ENCODE peak calls at places on chromosomes 6 and 20, in five cellular contexts. One of them, this sample, is unnamed. For H3K36me3, the result is how much of the 10 kb centered on the place peaks cover.

GRCh38 chr6:168035661-168036616 is 38.5 kb downstream of the KIF25 start:
- DNase-seq in heart left ventricle: peak
- DNase-seq in PC-3: peak
- DNase-seq in CD4-positive, alpha-beta memory T cell: no peak
- DNase-seq in brain microvascular endothelial cell: peak
- DNase-seq in this sample: no peak

GRCh38 chr6:158488065-158488464 is 71.8 kb upstream of the TMEM181 start:
- DNase-seq in brain microvascular endothelial cell: peak
- DNase-seq in heart left ventricle: no peak
- DNase-seq in PC-3: peak
- DNase-seq in CD4-positive, alpha-beta memory T cell: no peak
- DNase-seq in this sample: no peak

GRCh38 chr6:6453186-6453585 is 132.7 kb upstream of the F13A1 start:
- DNase-seq in brain microvascular endothelial cell: no peak
- DNase-seq in heart left ventricle: no peak
- DNase-seq in PC-3: no peak
- DNase-seq in CD4-positive, alpha-beta memory T cell: no peak
- DNase-seq in this sample: no peak

GRCh38 chr6:109304284-109305015 is 77.8 kb downstream of the CD164 start:
- DNase-seq in CD4-positive, alpha-beta memory T cell: no peak
- DNase-seq in heart left ventricle: no peak
- DNase-seq in brain microvascular endothelial cell: no peak
- DNase-seq in PC-3: no peak
- DNase-seq in this sample: no peak

GRCh38 chr20:41064377-41064776 is 35.8 kb downstream of the TOP1 start:
- DNase-seq in PC-3: no peak
- DNase-seq in brain microvascular endothelial cell: no peak
- DNase-seq in heart left ventricle: no peak
- DNase-seq in CD4-positive, alpha-beta memory T cell: no peak
- DNase-seq in this sample: no peak

GRCh38 chr20:884983-885952 is 30.9 kb downstream of the ANGPT4 start:
- DNase-seq in brain microvascular endothelial cell: peak
- DNase-seq in PC-3: peak
- DNase-seq in CD4-positive, alpha-beta memory T cell: no peak
- DNase-seq in heart left ventricle: peak
- DNase-seq in this sample: no peak

GRCh38 chr20:42218566-42218965 is 600.4 kb upstream of the CHD6 start:
- DNase-seq in heart left ventricle: no peak
- DNase-seq in CD4-positive, alpha-beta memory T cell: no peak
- DNase-seq in PC-3: no peak
- DNase-seq in brain microvascular endothelial cell: no peak
- DNase-seq in this sample: no peak

GRCh38 chr20:2299301-2299700 is 3.5 kb downstream of the TGM3 start:
- DNase-seq in heart left ventricle: peak
- DNase-seq in brain microvascular endothelial cell: no peak
- DNase-seq in CD4-positive, alpha-beta memory T cell: no peak
- DNase-seq in PC-3: no peak
- DNase-seq in this sample: no peak

GRCh38 chr20:36344517-36345132 is 38.5 kb downstream of the DLGAP4 start:
- DNase-seq in CD4-positive, alpha-beta memory T cell: peak
- DNase-seq in PC-3: peak
- DNase-seq in heart left ventricle: peak
- DNase-seq in brain microvascular endothelial cell: peak
- DNase-seq in this sample: peak

GRCh38 chr20:41352106-41352505 is 11.5 kb downstream of the LPIN3 start:
- DNase-seq in heart left ventricle: no peak
- DNase-seq in PC-3: no peak
- DNase-seq in CD4-positive, alpha-beta memory T cell: no peak
- DNase-seq in brain microvascular endothelial cell: no peak
- DNase-seq in this sample: no peak

GRCh38 chr20:63483834-63484233 is 11.4 kb upstream of the KCNQ2 start:
- DNase-seq in PC-3: no peak
- DNase-seq in brain microvascular endothelial cell: no peak
- DNase-seq in heart left ventricle: no peak
- DNase-seq in CD4-positive, alpha-beta memory T cell: no peak
- DNase-seq in this sample: peak

GRCh38 chr20:50575869-50576720 is 65.9 kb downstream of the PTPN1 start:
- DNase-seq in PC-3: peak
- DNase-seq in brain microvascular endothelial cell: peak
- DNase-seq in CD4-positive, alpha-beta memory T cell: peak
- DNase-seq in heart left ventricle: peak
- DNase-seq in this sample: no peak

GRCh38 chr6:2863901-2864300 is 22.2 kb upstream of the SERPINB1 start:
- DNase-seq in heart left ventricle: no peak
- DNase-seq in brain microvascular endothelial cell: no peak
- DNase-seq in PC-3: no peak
- DNase-seq in CD4-positive, alpha-beta memory T cell: no peak
- DNase-seq in this sample: no peak

GRCh38 chr20:32365560-32365959 is 7.4 kb downstream of the ASXL1 start:
- DNase-seq in PC-3: no peak
- DNase-seq in brain microvascular endothelial cell: no peak
- DNase-seq in heart left ventricle: no peak
- DNase-seq in CD4-positive, alpha-beta memory T cell: no peak
- DNase-seq in this sample: no peak

GRCh38 chr20:38141154-38141888 is 23.7 kb downstream of the TGM2 start:
- DNase-seq in PC-3: no peak
- DNase-seq in CD4-positive, alpha-beta memory T cell: no peak
- DNase-seq in heart left ventricle: no peak
- DNase-seq in brain microvascular endothelial cell: no peak
- DNase-seq in this sample: peak

GRCh38 chr6:157449610-157450009 is 68.6 kb downstream of the ZDHHC14 start:
- DNase-seq in CD4-positive, alpha-beta memory T cell: no peak
- DNase-seq in brain microvascular endothelial cell: peak
- DNase-seq in heart left ventricle: no peak
- DNase-seq in PC-3: no peak
- DNase-seq in this sample: no peak

GRCh38 chr6:141421378-141421777 is 711.3 kb upstream of the GJE1 start:
- DNase-seq in PC-3: peak
- DNase-seq in brain microvascular endothelial cell: peak
- DNase-seq in heart left ventricle: no peak
- DNase-seq in CD4-positive, alpha-beta memory T cell: no peak
- DNase-seq in this sample: no peak

GRCh38 chr20:8267009-8267408 is 134.9 kb downstream of the PLCB1 start:
- DNase-seq in heart left ventricle: no peak
- DNase-seq in PC-3: no peak
- DNase-seq in CD4-positive, alpha-beta memory T cell: no peak
- DNase-seq in brain microvascular endothelial cell: no peak
- DNase-seq in this sample: no peak

GRCh38 chr6:136289327-136289578 is 393 bp downstream of the BCLAF1 start:
- DNase-seq in brain microvascular endothelial cell: peak
- DNase-seq in PC-3: peak
- DNase-seq in heart left ventricle: peak
- DNase-seq in CD4-positive, alpha-beta memory T cell: peak
- DNase-seq in this sample: peak

GRCh38 chr6:113344969-113345368 is 512.2 kb upstream of the MARCKS start:
- DNase-seq in brain microvascular endothelial cell: peak
- DNase-seq in PC-3: no peak
- DNase-seq in CD4-positive, alpha-beta memory T cell: no peak
- DNase-seq in heart left ventricle: no peak
- DNase-seq in this sample: no peak

GRCh38 chr20:56363491-56363890 is 4.7 kb downstream of the FAM210B start:
- DNase-seq in brain microvascular endothelial cell: no peak
- DNase-seq in CD4-positive, alpha-beta memory T cell: no peak
- DNase-seq in PC-3: no peak
- DNase-seq in heart left ventricle: no peak
- DNase-seq in this sample: no peak

GRCh38 chr20:24969203-24970029 is 20.3 kb downstream of the CST7 start:
- DNase-seq in PC-3: no peak
- DNase-seq in heart left ventricle: no peak
- DNase-seq in CD4-positive, alpha-beta memory T cell: no peak
- DNase-seq in brain microvascular endothelial cell: no peak
- DNase-seq in this sample: no peak
- H3K36me3 ChIP-seq in PC-3: under half
- H3K36me3 ChIP-seq in heart left ventricle: under half
- H3K36me3 ChIP-seq in CD4-positive, alpha-beta memory T cell: half or more
- H3K36me3 ChIP-seq in brain microvascular endothelial cell: under half
- H3K36me3 ChIP-seq in this sample: half or more

GRCh38 chr20:33521461-33521860 is 31.6 kb downstream of the CBFA2T2 start:
- DNase-seq in PC-3: no peak
- DNase-seq in CD4-positive, alpha-beta memory T cell: no peak
- DNase-seq in heart left ventricle: no peak
- DNase-seq in brain microvascular endothelial cell: no peak
- DNase-seq in this sample: no peak

GRCh38 chr20:33518071-33518470 is 28.2 kb downstream of the CBFA2T2 start:
- DNase-seq in heart left ventricle: no peak
- DNase-seq in brain microvascular endothelial cell: peak
- DNase-seq in PC-3: peak
- DNase-seq in CD4-positive, alpha-beta memory T cell: no peak
- DNase-seq in this sample: no peak

GRCh38 chr20:33515569-33516216 is 25.8 kb downstream of the CBFA2T2 start:
- DNase-seq in brain microvascular endothelial cell: no peak
- DNase-seq in CD4-positive, alpha-beta memory T cell: no peak
- DNase-seq in heart left ventricle: no peak
- DNase-seq in PC-3: peak
- DNase-seq in this sample: no peak

GRCh38 chr20:33522256-33522820 is 32.4 kb downstream of the CBFA2T2 start:
- DNase-seq in CD4-positive, alpha-beta memory T cell: no peak
- DNase-seq in heart left ventricle: no peak
- DNase-seq in PC-3: no peak
- DNase-seq in brain microvascular endothelial cell: no peak
- DNase-seq in this sample: no peak

DNA sequence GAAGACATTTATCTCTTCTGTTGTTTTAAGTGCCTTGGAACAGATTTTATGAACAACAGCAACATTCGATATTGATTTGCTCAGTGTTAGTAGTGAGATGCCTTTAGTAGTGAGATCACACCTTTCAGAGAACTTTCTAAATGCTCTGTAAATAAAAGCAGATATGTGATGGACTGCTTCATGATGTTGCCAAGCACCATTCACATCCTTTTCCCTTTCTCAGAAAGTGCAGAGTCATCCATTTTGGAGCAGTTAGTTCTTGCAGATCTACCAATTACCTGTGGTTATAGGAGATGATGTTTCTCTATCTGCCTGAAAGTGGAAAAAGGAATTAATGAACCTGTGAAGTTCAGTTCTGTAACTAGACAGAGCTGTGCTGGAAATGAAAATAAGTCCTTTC is 27.0 kb downstream of the CBFA2T2 start:
- DNase-seq in CD4-positive, alpha-beta memory T cell: no peak
- DNase-seq in brain microvascular endothelial cell: no peak
- DNase-seq in PC-3: peak
- DNase-seq in heart left ventricle: no peak
- DNase-seq in this sample: no peak
- H3K27ac ChIP-seq in CD4-positive, alpha-beta memory T cell: no peak
- H3K27ac ChIP-seq in brain microvascular endothelial cell: no peak
- H3K27ac ChIP-seq in PC-3: peak
- H3K27ac ChIP-seq in heart left ventricle: no peak
- H3K27ac ChIP-seq in this sample: no peak

DNA sequence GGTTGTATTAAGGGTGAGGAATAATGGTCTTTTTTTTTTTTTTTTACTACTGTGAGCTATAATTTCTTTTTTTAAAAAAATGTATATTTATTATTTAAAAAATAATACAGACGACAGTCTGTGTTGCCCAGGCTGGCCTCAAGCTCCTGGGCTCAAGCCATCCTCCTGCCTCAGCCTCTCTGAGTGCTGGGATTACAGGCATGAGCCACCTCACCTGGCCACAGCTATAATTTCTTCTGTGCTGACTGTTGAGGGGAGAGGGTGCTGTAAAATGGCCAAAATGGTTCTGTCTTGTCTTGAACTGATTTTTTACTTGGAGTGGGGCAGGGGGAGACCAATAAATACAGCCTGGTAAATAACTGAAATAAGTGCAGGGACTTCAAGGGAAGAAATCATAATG is 3.6 kb downstream of the SRSF3 start:
- DNase-seq in PC-3: no peak
- DNase-seq in brain microvascular endothelial cell: no peak
- DNase-seq in heart left ventricle: no peak
- DNase-seq in CD4-positive, alpha-beta memory T cell: no peak
- DNase-seq in this sample: no peak
- H3K36me3 ChIP-seq in PC-3: half or more
- H3K36me3 ChIP-seq in brain microvascular endothelial cell: half or more
- H3K36me3 ChIP-seq in heart left ventricle: under half
- H3K36me3 ChIP-seq in CD4-positive, alpha-beta memory T cell: half or more
- H3K36me3 ChIP-seq in this sample: under half

DNA sequence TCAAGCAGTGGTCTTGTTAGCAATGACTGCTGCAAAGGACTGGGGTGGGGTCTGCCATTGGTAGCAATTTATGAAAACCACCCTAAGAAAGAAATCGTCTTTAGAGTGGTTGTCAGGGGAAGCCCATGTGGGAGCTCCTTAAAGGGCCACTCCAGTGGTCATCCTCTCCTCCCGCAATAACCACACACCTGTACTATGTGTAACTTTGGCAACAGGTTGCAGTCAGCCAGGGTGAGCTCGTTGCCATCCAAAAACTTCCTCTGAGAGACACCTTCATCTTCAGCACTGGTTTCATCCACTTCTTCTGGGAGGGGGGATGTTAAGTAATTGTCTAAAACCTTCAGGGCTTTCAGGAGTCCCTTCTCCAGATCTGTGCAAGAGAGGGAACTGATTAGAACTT is 2.9 kb upstream of the DDAH2 start:
- DNase-seq in heart left ventricle: no peak
- DNase-seq in brain microvascular endothelial cell: no peak
- DNase-seq in CD4-positive, alpha-beta memory T cell: no peak
- DNase-seq in PC-3: no peak
- DNase-seq in this sample: peak
- H3K27ac ChIP-seq in heart left ventricle: peak
- H3K27ac ChIP-seq in brain microvascular endothelial cell: no peak
- H3K27ac ChIP-seq in CD4-positive, alpha-beta memory T cell: no peak
- H3K27ac ChIP-seq in PC-3: no peak
- H3K27ac ChIP-seq in this sample: no peak